ENCODE peak calls at places on chromosomes 7 and 10, in six cellular contexts. One of them, this sample, is unnamed.

GRCh38 chr7:135342887-135343286 is 109.2 kb downstream of the STRA8 start:
- DNase-seq in left ventricle myocardium inferior: peak
- DNase-seq in lung: no peak
- DNase-seq in A549: no peak
- DNase-seq in esophagus muscularis mucosa: no peak
- DNase-seq in tibial artery: no peak
- DNase-seq in this sample: peak

GRCh38 chr10:127976701-127977367 is 69.9 kb downstream of the PTPRE start:
- DNase-seq in left ventricle myocardium inferior: no peak
- DNase-seq in lung: no peak
- DNase-seq in A549: no peak
- DNase-seq in esophagus muscularis mucosa: no peak
- DNase-seq in tibial artery: no peak
- DNase-seq in this sample: no peak

GRCh38 chr7:34567906-34568305 is 90.1 kb upstream of the NPSR1 start:
- DNase-seq in left ventricle myocardium inferior: no peak
- DNase-seq in lung: no peak
- DNase-seq in A549: no peak
- DNase-seq in esophagus muscularis mucosa: no peak
- DNase-seq in tibial artery: no peak
- DNase-seq in this sample: no peak

GRCh38 chr7:43092819-43093218 is 19.6 kb upstream of the HECW1 start:
- DNase-seq in left ventricle myocardium inferior: no peak
- DNase-seq in lung: no peak
- DNase-seq in A549: no peak
- DNase-seq in esophagus muscularis mucosa: no peak
- DNase-seq in tibial artery: no peak
- DNase-seq in this sample: no peak

GRCh38 chr10:71512794-71513379 is 116.2 kb downstream of the CDH23 start:
- DNase-seq in left ventricle myocardium inferior: no peak
- DNase-seq in lung: peak
- DNase-seq in A549: no peak
- DNase-seq in esophagus muscularis mucosa: no peak
- DNase-seq in tibial artery: no peak
- DNase-seq in this sample: no peak

GRCh38 chr10:93110472-93111146 is 36.9 kb downstream of the CYP26A1 start:
- DNase-seq in left ventricle myocardium inferior: no peak
- DNase-seq in lung: no peak
- DNase-seq in A549: no peak
- DNase-seq in esophagus muscularis mucosa: no peak
- DNase-seq in tibial artery: no peak
- DNase-seq in this sample: no peak

GRCh38 chr7:11191574-11192220 is 218.0 kb downstream of the PHF14 start:
- DNase-seq in left ventricle myocardium inferior: no peak
- DNase-seq in lung: no peak
- DNase-seq in A549: no peak
- DNase-seq in esophagus muscularis mucosa: no peak
- DNase-seq in tibial artery: no peak
- DNase-seq in this sample: no peak

GRCh38 chr10:29096303-29096824 is 192.5 kb upstream of the LYZL1 start:
- DNase-seq in left ventricle myocardium inferior: no peak
- DNase-seq in lung: no peak
- DNase-seq in A549: no peak
- DNase-seq in esophagus muscularis mucosa: no peak
- DNase-seq in tibial artery: no peak
- DNase-seq in this sample: no peak

GRCh38 chr10:89159761-89160160 is 47.4 kb downstream of the CH25H start:
- DNase-seq in left ventricle myocardium inferior: no peak
- DNase-seq in lung: no peak
- DNase-seq in A549: no peak
- DNase-seq in esophagus muscularis mucosa: no peak
- DNase-seq in tibial artery: no peak
- DNase-seq in this sample: no peak

GRCh38 chr10:75612904-75613684 is 181.7 kb downstream of the LRMDA start:
- DNase-seq in left ventricle myocardium inferior: no peak
- DNase-seq in lung: no peak
- DNase-seq in A549: no peak
- DNase-seq in esophagus muscularis mucosa: no peak
- DNase-seq in tibial artery: no peak
- DNase-seq in this sample: no peak

GRCh38 chr7:88233828-88234227 is 14.0 kb upstream of the SRI start:
- DNase-seq in left ventricle myocardium inferior: no peak
- DNase-seq in lung: no peak
- DNase-seq in A549: no peak
- DNase-seq in esophagus muscularis mucosa: no peak
- DNase-seq in tibial artery: no peak
- DNase-seq in this sample: no peak

GRCh38 chr7:131327049-131327625 is 539 bp upstream of the MKLN1 start:
- DNase-seq in left ventricle myocardium inferior: no peak
- DNase-seq in lung: peak
- DNase-seq in A549: peak
- DNase-seq in esophagus muscularis mucosa: no peak
- DNase-seq in tibial artery: peak
- DNase-seq in this sample: peak

GRCh38 chr10:117254774-117255735 is 14.1 kb downstream of the SLC18A2 start:
- DNase-seq in left ventricle myocardium inferior: no peak
- DNase-seq in lung: no peak
- DNase-seq in A549: no peak
- DNase-seq in esophagus muscularis mucosa: no peak
- DNase-seq in tibial artery: no peak
- DNase-seq in this sample: no peak

GRCh38 chr10:124064676-124065075 is 28.7 kb downstream of the CHST15 start:
- DNase-seq in left ventricle myocardium inferior: no peak
- DNase-seq in lung: no peak
- DNase-seq in A549: no peak
- DNase-seq in esophagus muscularis mucosa: no peak
- DNase-seq in tibial artery: no peak
- DNase-seq in this sample: no peak

GRCh38 chr7:28533731-28534531 is 121.6 kb downstream of the CREB5 start:
- DNase-seq in left ventricle myocardium inferior: peak
- DNase-seq in lung: no peak
- DNase-seq in A549: no peak
- DNase-seq in esophagus muscularis mucosa: no peak
- DNase-seq in tibial artery: no peak
- DNase-seq in this sample: no peak

GRCh38 chr10:4024846-4025245 is 239.8 kb upstream of the KLF6 start:
- DNase-seq in left ventricle myocardium inferior: no peak
- DNase-seq in lung: no peak
- DNase-seq in A549: no peak
- DNase-seq in esophagus muscularis mucosa: no peak
- DNase-seq in tibial artery: no peak
- DNase-seq in this sample: no peak

GRCh38 chr10:25701651-25702050 is 232.4 kb upstream of the MYO3A start:
- DNase-seq in left ventricle myocardium inferior: no peak
- DNase-seq in lung: no peak
- DNase-seq in A549: no peak
- DNase-seq in esophagus muscularis mucosa: peak
- DNase-seq in tibial artery: no peak
- DNase-seq in this sample: peak

GRCh38 chr10:63766766-63767505 is 245.7 kb downstream of the REEP3 start:
- DNase-seq in left ventricle myocardium inferior: no peak
- DNase-seq in lung: no peak
- DNase-seq in A549: no peak
- DNase-seq in esophagus muscularis mucosa: no peak
- DNase-seq in tibial artery: no peak
- DNase-seq in this sample: no peak

GRCh38 chr7:39567294-39567693 is 1.1 kb downstream of the YAE1 start:
- DNase-seq in left ventricle myocardium inferior: no peak
- DNase-seq in lung: no peak
- DNase-seq in A549: no peak
- DNase-seq in esophagus muscularis mucosa: no peak
- DNase-seq in tibial artery: no peak
- DNase-seq in this sample: no peak

GRCh38 chr7:49279886-49280285 is 355.5 kb downstream of the CDC14C start:
- DNase-seq in left ventricle myocardium inferior: no peak
- DNase-seq in lung: no peak
- DNase-seq in A549: no peak
- DNase-seq in esophagus muscularis mucosa: no peak
- DNase-seq in tibial artery: no peak
- DNase-seq in this sample: no peak

GRCh38 chr7:101119876-101120275 is 7.0 kb upstream of the SERPINE1 start:
- DNase-seq in left ventricle myocardium inferior: no peak
- DNase-seq in lung: no peak
- DNase-seq in A549: no peak
- DNase-seq in esophagus muscularis mucosa: no peak
- DNase-seq in tibial artery: no peak
- DNase-seq in this sample: no peak

GRCh38 chr10:76285012-76285411 is 853.6 kb downstream of the LRMDA start:
- DNase-seq in left ventricle myocardium inferior: no peak
- DNase-seq in lung: no peak
- DNase-seq in A549: no peak
- DNase-seq in esophagus muscularis mucosa: no peak
- DNase-seq in tibial artery: no peak
- DNase-seq in this sample: no peak

GRCh38 chr7:128353610-128354009 is 7.9 kb downstream of the PRRT4 start:
- DNase-seq in left ventricle myocardium inferior: no peak
- DNase-seq in lung: no peak
- DNase-seq in A549: no peak
- DNase-seq in esophagus muscularis mucosa: no peak
- DNase-seq in tibial artery: no peak
- DNase-seq in this sample: no peak

GRCh38 chr7:29237483-29237882 is 42.9 kb downstream of the CHN2 start:
- DNase-seq in left ventricle myocardium inferior: no peak
- DNase-seq in lung: no peak
- DNase-seq in A549: no peak
- DNase-seq in esophagus muscularis mucosa: no peak
- DNase-seq in tibial artery: no peak
- DNase-seq in this sample: no peak

GRCh38 chr7:35253680-35254495 is at the start of gene TBX20:
- DNase-seq in left ventricle myocardium inferior: peak
- DNase-seq in lung: no peak
- DNase-seq in A549: peak
- DNase-seq in esophagus muscularis mucosa: no peak
- DNase-seq in tibial artery: no peak
- DNase-seq in this sample: no peak

GRCh38 chr7:84060760-84061261 is 133.8 kb downstream of the SEMA3A start:
- DNase-seq in left ventricle myocardium inferior: no peak
- DNase-seq in lung: no peak
- DNase-seq in A549: peak
- DNase-seq in esophagus muscularis mucosa: no peak
- DNase-seq in tibial artery: no peak
- DNase-seq in this sample: no peak

GRCh38 chr7:95002726-95003125 is 95.3 kb downstream of the PPP1R9A start:
- DNase-seq in left ventricle myocardium inferior: no peak
- DNase-seq in lung: no peak
- DNase-seq in A549: no peak
- DNase-seq in esophagus muscularis mucosa: no peak
- DNase-seq in tibial artery: no peak
- DNase-seq in this sample: no peak

GRCh38 chr7:151790095-151790825 is 86.7 kb downstream of the PRKAG2 start:
- DNase-seq in left ventricle myocardium inferior: no peak
- DNase-seq in lung: no peak
- DNase-seq in A549: no peak
- DNase-seq in esophagus muscularis mucosa: no peak
- DNase-seq in tibial artery: no peak
- DNase-seq in this sample: no peak

GRCh38 chr7:5689118-5689517 is 92.3 kb downstream of the RNF216 start:
- DNase-seq in left ventricle myocardium inferior: no peak
- DNase-seq in lung: no peak
- DNase-seq in A549: no peak
- DNase-seq in esophagus muscularis mucosa: no peak
- DNase-seq in tibial artery: peak
- DNase-seq in this sample: no peak
- H3K27ac ChIP-seq in left ventricle myocardium inferior: peak
- H3K27ac ChIP-seq in lung: peak
- H3K27ac ChIP-seq in A549: peak
- H3K27ac ChIP-seq in esophagus muscularis mucosa: peak
- H3K27ac ChIP-seq in tibial artery: peak
- H3K27ac ChIP-seq in this sample: peak

DNA sequence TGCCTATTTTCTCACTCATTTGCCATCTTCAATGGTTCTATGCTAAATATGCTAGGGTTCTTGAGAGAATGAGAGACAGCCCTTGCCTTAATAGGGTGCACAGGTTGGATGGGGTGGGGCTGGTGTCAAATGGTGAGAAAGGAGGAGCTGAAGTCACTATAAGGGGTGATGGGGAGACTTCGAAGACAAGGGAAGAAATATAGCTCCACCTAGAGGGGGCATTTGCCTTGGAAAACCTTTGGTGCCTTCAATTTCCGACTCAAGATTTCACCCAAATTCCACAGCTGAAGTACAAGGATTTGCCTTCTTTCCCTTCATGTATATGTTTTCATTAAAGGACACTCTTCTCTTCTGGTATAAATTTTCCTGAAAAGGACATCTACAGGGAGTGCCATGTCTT is 5.6 kb downstream of the PTN start:
- DNase-seq in left ventricle myocardium inferior: no peak
- DNase-seq in lung: no peak
- DNase-seq in A549: no peak
- DNase-seq in esophagus muscularis mucosa: no peak
- DNase-seq in tibial artery: no peak
- DNase-seq in this sample: no peak
- TF ChIP-seq CTCF in left ventricle myocardium inferior: no peak
- TF ChIP-seq CTCF in lung: no peak
- TF ChIP-seq CTCF in A549: no peak
- TF ChIP-seq CTCF in esophagus muscularis mucosa: no peak
- TF ChIP-seq CTCF in tibial artery: no peak
- TF ChIP-seq CTCF in this sample: no peak

DNA sequence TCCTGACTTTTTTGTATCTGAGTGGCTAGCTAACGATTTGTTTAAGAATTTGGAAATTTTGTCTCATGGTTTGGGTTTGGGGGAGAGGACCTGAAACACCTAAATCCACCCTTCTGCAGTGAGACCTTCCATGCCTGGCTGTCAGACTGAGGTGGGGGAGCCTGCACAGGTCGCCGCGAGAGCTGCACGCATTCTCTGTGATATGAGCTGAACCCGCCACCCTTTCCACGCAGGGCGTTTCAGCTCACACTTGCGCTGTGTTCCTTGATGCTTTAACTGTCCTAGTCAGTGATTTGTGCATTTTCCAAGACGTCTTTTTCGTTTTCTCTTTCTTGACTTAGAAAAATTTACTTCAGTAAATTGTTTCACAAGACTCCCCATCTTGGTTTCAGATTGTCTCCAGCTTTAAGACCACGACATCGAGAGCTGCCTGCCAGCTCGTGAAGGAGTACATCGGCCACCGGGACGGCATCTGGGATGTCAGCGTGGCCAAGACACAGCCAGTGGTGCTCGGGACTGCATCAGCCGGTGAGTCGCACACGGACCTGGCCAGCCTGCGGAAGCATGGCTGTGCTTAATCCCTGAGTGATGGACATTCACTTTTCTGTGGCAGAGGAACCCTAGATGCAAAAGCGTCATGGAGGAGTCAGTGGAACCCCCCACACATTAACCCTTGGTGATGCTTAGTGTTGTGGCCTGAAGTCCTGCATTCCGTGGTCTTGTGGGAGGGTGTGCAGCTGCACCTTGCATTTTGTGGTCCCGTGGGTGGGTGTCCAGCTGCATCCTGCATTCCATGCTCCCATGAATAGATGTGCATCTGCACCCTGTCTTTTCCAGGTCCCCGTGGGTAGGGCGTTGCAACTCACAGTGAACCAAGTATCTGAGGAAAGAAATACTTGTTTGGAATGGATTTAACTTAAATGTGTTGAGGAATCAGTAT is 28.1 kb downstream of the WDR37 start:
- DNase-seq in left ventricle myocardium inferior: no peak
- DNase-seq in lung: peak
- DNase-seq in A549: no peak
- DNase-seq in esophagus muscularis mucosa: peak
- DNase-seq in tibial artery: no peak
- DNase-seq in this sample: no peak
- H3K4me3 ChIP-seq in left ventricle myocardium inferior: no peak
- H3K4me3 ChIP-seq in lung: no peak
- H3K4me3 ChIP-seq in A549: no peak
- H3K4me3 ChIP-seq in esophagus muscularis mucosa: no peak
- H3K4me3 ChIP-seq in tibial artery: no peak
- H3K4me3 ChIP-seq in this sample: no peak

GRCh38 chr7:27148031-27148775 is 629 bp upstream of the HOXA6 start:
- DNase-seq in left ventricle myocardium inferior: no peak
- DNase-seq in lung: no peak
- DNase-seq in A549: no peak
- DNase-seq in esophagus muscularis mucosa: no peak
- DNase-seq in tibial artery: peak
- DNase-seq in this sample: no peak
- H3K27ac ChIP-seq in left ventricle myocardium inferior: peak
- H3K27ac ChIP-seq in lung: peak
- H3K27ac ChIP-seq in A549: no peak
- H3K27ac ChIP-seq in esophagus muscularis mucosa: peak
- H3K27ac ChIP-seq in tibial artery: peak
- H3K27ac ChIP-seq in this sample: no peak